ENCODE peak calls at places on chromosomes 2 and 18, in ten cellular contexts. U, K, Y, V, E, O, J, B, M and A are unnamed samples.
A peak's percentile ranks its signal among the peaks of the same experiment; 100 is the strongest.

GRCh38 chr2:45918816-45919655 is 267.6 kb downstream of the PRKCE start:
- DNase-seq in U (no peak), K (no peak), Y (no peak), V (no peak), E (no peak), O (peak; percentile 46), J (no peak), B (no peak), M (no peak), A (no peak)

GRCh38 chr2:239424337-239425045 is 23.7 kb upstream of the HDAC4 start:
- DNase-seq in U (no peak), K (no peak), Y (no peak), V (no peak), E (no peak), O (no peak), J (no peak), B (no peak), M (no peak), A (no peak)

GRCh38 chr18:45168883-45169585 is 446.2 kb upstream of the SLC14A2 start:
- DNase-seq in U (no peak), K (no peak), Y (no peak), V (no peak), E (no peak), O (no peak), J (no peak), B (no peak), M (no peak), A (no peak)

GRCh38 chr18:79496978-79497637 is 101.4 kb downstream of the NFATC1 start:
- DNase-seq in U (no peak), K (no peak), Y (peak; percentile 29), V (peak; percentile 31), E (no peak), O (no peak), J (no peak), B (no peak), M (peak; percentile 42), A (peak; percentile 31)

GRCh38 chr2:151091583-151091982 is 170.1 kb downstream of the RBM43 start:
- DNase-seq in U (no peak), K (no peak), Y (no peak), V (no peak), E (no peak), O (no peak), J (no peak), B (no peak), M (no peak), A (no peak)

GRCh38 chr2:65944213-65944612 is 490.7 kb upstream of the MEIS1 start:
- DNase-seq in U (no peak), K (no peak), Y (no peak), V (no peak), E (no peak), O (no peak), J (no peak), B (no peak), M (no peak), A (no peak)

GRCh38 chr2:86414996-86415395 is 26.2 kb upstream of the KDM3A start:
- DNase-seq in U (no peak), K (no peak), Y (no peak), V (no peak), E (no peak), O (no peak), J (no peak), B (no peak), M (no peak), A (no peak)

GRCh38 chr18:76130845-76131244 is 364.2 kb downstream of the ZNF516 start:
- DNase-seq in U (no peak), K (no peak), Y (peak; percentile 40), V (no peak), E (no peak), O (no peak), J (no peak), B (no peak), M (no peak), A (peak; percentile 51)

GRCh38 chr2:148244593-148245292 is 223.9 kb downstream of the MBD5 start:
- DNase-seq in U (no peak), K (no peak), Y (no peak), V (no peak), E (no peak), O (no peak), J (no peak), B (peak; percentile 21), M (no peak), A (no peak)

GRCh38 chr18:23964282-23965238 is 50.0 kb upstream of the TTC39C start:
- DNase-seq in U (peak; percentile 15), K (no peak), Y (no peak), V (peak; percentile 52), E (no peak), O (no peak), J (no peak), B (no peak), M (no peak), A (no peak)

GRCh38 chr2:179467111-179467510 is 202.5 kb upstream of the SESTD1 start:
- DNase-seq in U (no peak), K (no peak), Y (no peak), V (no peak), E (no peak), O (no peak), J (no peak), B (no peak), M (no peak), A (no peak)

GRCh38 chr18:47397671-47398319 is 146.3 kb upstream of the SKOR2 start:
- DNase-seq in U (peak; percentile 44), K (peak; percentile 4), Y (no peak), V (peak; percentile 10), E (no peak), O (peak; percentile 25), J (no peak), B (peak; percentile 10), M (no peak), A (no peak)

GRCh38 chr2:112877423-112877822 is 33.5 kb upstream of the IL37 start:
- DNase-seq in U (no peak), K (no peak), Y (no peak), V (no peak), E (no peak), O (no peak), J (no peak), B (no peak), M (no peak), A (no peak)

GRCh38 chr18:44541781-44542180 is 138.9 kb upstream of the SETBP1 start:
- DNase-seq in U (no peak), K (no peak), Y (no peak), V (no peak), E (no peak), O (no peak), J (no peak), B (no peak), M (no peak), A (no peak)

GRCh38 chr18:73258375-73259087 is 390.7 kb upstream of the NETO1 start:
- DNase-seq in U (peak; percentile 10), K (no peak), Y (no peak), V (no peak), E (no peak), O (no peak), J (no peak), B (no peak), M (no peak), A (no peak)

GRCh38 chr2:31197669-31198068 is 19.6 kb downstream of the CAPN14 start:
- DNase-seq in U (no peak), K (no peak), Y (no peak), V (no peak), E (no peak), O (no peak), J (no peak), B (no peak), M (no peak), A (no peak)
- H3K27ac ChIP-seq in U (no peak overlapping the region), K (no peak overlapping the region), Y (no peak overlapping the region), V (no peak overlapping the region), E (no peak overlapping the region), O (no peak overlapping the region), J (no peak overlapping the region), B (no peak overlapping the region), M (no peak overlapping the region), A (no peak overlapping the region)

DNA sequence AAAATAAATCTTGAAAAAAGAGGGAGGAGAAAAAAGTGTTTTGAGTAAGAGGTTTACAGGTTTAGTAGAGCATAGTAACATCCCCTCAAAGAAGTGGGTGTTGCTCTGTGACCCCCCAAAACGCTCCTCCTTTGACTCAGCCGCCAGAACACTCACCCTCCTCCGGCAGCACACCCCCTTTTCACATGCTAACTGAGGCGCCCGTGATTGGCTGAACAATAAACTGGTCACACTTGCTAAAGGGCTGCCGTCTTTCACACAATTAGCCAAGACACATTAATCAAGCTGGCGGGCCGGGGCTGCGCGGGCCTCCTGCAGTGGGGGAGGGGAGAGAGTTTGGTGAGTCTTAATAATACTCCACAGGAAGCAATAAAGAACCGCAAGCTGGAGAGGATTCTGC is 52.4 kb downstream of the CDK15 start:
- DNase-seq in U (no peak), K (no peak), Y (no peak), V (peak; percentile 21), E (no peak), O (no peak), J (peak; percentile 17), B (no peak), M (no peak), A (peak; percentile 68)
- TF ChIP-seq EP300 in U (no peak), K (no peak), Y (no peak), V (no peak), E (no peak), O (no peak), J (no peak), B (no peak), M (no peak), A (no peak)

GRCh38 chr2:12895017-12895416 is 178.3 kb downstream of the TRIB2 start:
- DNase-seq in U (no peak), K (no peak), Y (no peak), V (no peak), E (no peak), O (no peak), J (no peak), B (no peak), M (no peak), A (no peak)

GRCh38 chr2:12890071-12890470 is 173.3 kb downstream of the TRIB2 start:
- DNase-seq in U (no peak), K (no peak), Y (no peak), V (no peak), E (no peak), O (no peak), J (no peak), B (no peak), M (no peak), A (no peak)

GRCh38 chr2:12884713-12885282 is 168.1 kb downstream of the TRIB2 start:
- DNase-seq in U (peak; percentile 8), K (no peak), Y (no peak), V (no peak), E (no peak), O (no peak), J (no peak), B (no peak), M (peak; percentile 77), A (no peak)

GRCh38 chr2:12896283-12897014 is 179.7 kb downstream of the TRIB2 start:
- DNase-seq in U (no peak), K (no peak), Y (no peak), V (no peak), E (no peak), O (no peak), J (no peak), B (no peak), M (no peak), A (no peak)

GRCh38 chr2:12890481-12890980 is 173.8 kb downstream of the TRIB2 start:
- DNase-seq in U (no peak), K (no peak), Y (no peak), V (no peak), E (no peak), O (no peak), J (no peak), B (no peak), M (no peak), A (no peak)
- H3K27ac ChIP-seq in U (no peak overlapping the region), K (no peak overlapping the region), Y (no peak overlapping the region), V (no peak overlapping the region), E (no peak overlapping the region), O (no peak overlapping the region), J (no peak overlapping the region), B (no peak overlapping the region), M (no peak overlapping the region), A (no peak overlapping the region)

GRCh38 chr2:163312723-163313122 is 423.1 kb downstream of the FIGN start:
- DNase-seq in U (no peak), K (no peak), Y (no peak), V (no peak), E (no peak), O (no peak), J (no peak), B (no peak), M (no peak), A (no peak)
- TF ChIP-seq EP300 in U (no peak), K (no peak), Y (no peak), V (no peak), E (no peak), O (no peak), J (no peak), B (no peak), M (no peak), A (no peak)